ENCODE peak calls at places on chromosomes 5 and 9, in six cellular contexts. E is BE2C, S is left ventricle myocardium inferior, J is tibial nerve, T is GM06990, K is heart left ventricle. V is an unnamed sample.

GRCh38 chr5:31362931-31363568 is 168.8 kb downstream of the DROSHA start:
- DNase-seq in E (no peak), S (no peak), J (no peak), T (no peak), K (no peak), V (no peak)

GRCh38 chr5:1003296-1003937 is 5.2 kb upstream of the NKD2 start:
- DNase-seq in E (no peak), S (peak; percentile 19), J (peak; percentile 12), T (no peak), K (no peak), V (peak; percentile 22)

GRCh38 chr5:88188458-88189132 is 80.0 kb downstream of the TMEM161B start:
- DNase-seq in E (no peak), S (no peak), J (no peak), T (no peak), K (no peak), V (no peak)

GRCh38 chr5:164784230-164784629 is 1278.8 kb downstream of the MAT2B start:
- DNase-seq in E (no peak), S (no peak), J (no peak), T (no peak), K (no peak), V (no peak)

GRCh38 chr9:128439273-128439672 is 16.5 kb upstream of the ODF2 start:
- DNase-seq in E (no peak), S (no peak), J (no peak), T (no peak), K (no peak), V (no peak)

GRCh38 chr5:172765766-172766286 is 5.2 kb downstream of the DUSP1 start:
- DNase-seq in E (no peak), S (no peak), J (no peak), T (no peak), K (no peak), V (no peak)

GRCh38 chr5:142590451-142591240 is 95.2 kb downstream of the FGF1 start:
- DNase-seq in E (no peak), S (no peak), J (no peak), T (no peak), K (no peak), V (no peak)

GRCh38 chr5:91384671-91385430 is 1.7 kb upstream of the ARRDC3 start:
- DNase-seq in E (peak; percentile 49), S (no peak), J (no peak), T (peak; percentile 27), K (no peak), V (no peak)

GRCh38 chr9:14910178-14910805 is at the start of gene FREM1:
- DNase-seq in E (peak; percentile 63), S (peak; percentile 48), J (peak; percentile 14), T (no peak), K (peak; percentile 62), V (peak; percentile 22)

GRCh38 chr5:96172436-96172835 is 210.8 kb upstream of the ELL2 start:
- DNase-seq in E (no peak), S (no peak), J (no peak), T (no peak), K (no peak), V (no peak)

GRCh38 chr9:26955222-26955903 is 849 bp upstream of the IFT74 start:
- DNase-seq in E (no peak), S (no peak), J (no peak), T (peak; percentile 15), K (no peak), V (no peak)

GRCh38 chr5:2739360-2740050 is 12.0 kb downstream of the IRX2 start:
- DNase-seq in E (no peak), S (no peak), J (no peak), T (no peak), K (no peak), V (no peak)

GRCh38 chr9:97553141-97553540 is 51.7 kb downstream of the TMOD1 start:
- DNase-seq in E (no peak), S (no peak), J (no peak), T (no peak), K (no peak), V (no peak)
- H3K27me3 ChIP-seq in E (no peaks in the 10 kb centered on the region), S (no peaks in the 10 kb centered on the region), J (no peaks in the 10 kb centered on the region), T (no peaks in the 10 kb centered on the region), K (no peaks in the 10 kb centered on the region), V (no peaks in the 10 kb centered on the region)

GRCh38 chr9:127388037-127388855 is 8.7 kb upstream of the SLC2A8 start:
- DNase-seq in E (no peak), S (peak; percentile 39), J (peak; percentile 39), T (peak; percentile 46), K (peak; percentile 61), V (no peak)

GRCh38 chr9:127384901-127385300 is 12.1 kb upstream of the SLC2A8 start:
- DNase-seq in E (no peak), S (no peak), J (no peak), T (no peak), K (no peak), V (no peak)

GRCh38 chr9:127388856-127389238 is 8.1 kb upstream of the SLC2A8 start:
- DNase-seq in E (no peak), S (no peak), J (no peak), T (no peak), K (no peak), V (no peak)

GRCh38 chr9:127386249-127386648 is 10.7 kb upstream of the SLC2A8 start:
- DNase-seq in E (no peak), S (no peak), J (no peak), T (no peak), K (no peak), V (no peak)

DNA sequence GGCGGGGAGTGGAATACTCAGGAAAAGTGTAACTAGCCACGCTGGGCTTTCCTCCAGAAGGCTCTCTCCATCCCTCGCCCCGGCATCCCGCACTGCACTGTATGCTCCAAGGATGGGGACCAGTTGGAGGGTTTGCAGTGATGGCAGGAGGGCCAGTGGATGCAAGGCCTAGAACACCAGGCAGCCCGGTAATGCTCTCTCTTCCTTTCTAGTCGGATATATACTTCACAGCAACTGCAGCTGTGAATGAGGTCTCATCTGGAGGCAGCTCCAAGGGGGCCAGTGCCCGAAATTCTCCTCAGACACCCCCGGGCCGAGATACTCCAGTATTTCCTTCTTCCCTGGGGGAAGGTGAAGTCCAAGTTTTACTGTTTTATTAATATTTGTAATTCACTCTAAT is 10.0 kb upstream of the SLC2A8 start:
- DNase-seq in E (no peak), S (no peak), J (no peak), T (no peak), K (no peak), V (no peak)
- H3K27me3 ChIP-seq in E (no peaks in the 10 kb centered on the region), S (no peaks in the 10 kb centered on the region), J (no peaks in the 10 kb centered on the region), T (no peaks in the 10 kb centered on the region), K (no peaks in the 10 kb centered on the region), V (no peaks in the 10 kb centered on the region)

GRCh38 chr9:137048655-137049543 is 2.9 kb upstream of the NPDC1 start:
- DNase-seq in E (no peak), S (no peak), J (no peak), T (no peak), K (no peak), V (no peak)
- H3K27me3 ChIP-seq in E (peaks cover 9% of the 10 kb centered on the region), S (peaks cover 71% of the 10 kb centered on the region), J (no peaks in the 10 kb centered on the region), T (peaks cover 3% of the 10 kb centered on the region), K (peaks cover 53% of the 10 kb centered on the region), V (peaks cover 6% of the 10 kb centered on the region)

DNA sequence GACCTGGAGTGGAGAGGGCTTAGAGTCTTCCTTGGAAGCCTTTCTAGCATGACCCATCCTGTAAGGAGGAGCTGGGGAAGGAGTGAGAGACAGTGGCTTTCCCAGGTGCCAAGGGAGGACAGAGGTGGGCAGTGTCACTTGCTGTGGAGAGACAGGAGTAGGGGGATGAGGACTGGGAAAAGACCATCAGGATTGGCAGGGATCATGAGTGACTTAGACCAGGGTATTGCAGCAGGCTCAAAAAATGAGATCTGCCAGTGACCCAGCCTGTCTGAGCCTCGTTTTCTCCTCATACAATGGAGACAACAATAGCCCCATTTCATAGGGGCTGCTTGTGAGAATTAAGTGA is 2.4 kb downstream of the TMOD1 start:
- DNase-seq in E (peak; percentile 36), S (no peak), J (no peak), T (no peak), K (no peak), V (no peak)
- H3K27me3 ChIP-seq in E (no peaks in the 10 kb centered on the region), S (peaks cover 12% of the 10 kb centered on the region), J (no peaks in the 10 kb centered on the region), T (no peaks in the 10 kb centered on the region), K (peaks cover 4% of the 10 kb centered on the region), V (no peaks in the 10 kb centered on the region)

GRCh38 chr5:93594591-93595419 is 11.8 kb downstream of the NR2F1 start:
- DNase-seq in E (no peak), S (no peak), J (no peak), T (no peak), K (no peak), V (no peak)

GRCh38 chr5:93591323-93591945 is 8.4 kb downstream of the NR2F1 start:
- DNase-seq in E (no peak), S (no peak), J (no peak), T (no peak), K (no peak), V (no peak)

GRCh38 chr5:93593476-93594060 is 10.5 kb downstream of the NR2F1 start:
- DNase-seq in E (no peak), S (no peak), J (no peak), T (no peak), K (no peak), V (no peak)

GRCh38 chr5:93590511-93590910 is 7.5 kb downstream of the NR2F1 start:
- DNase-seq in E (no peak), S (no peak), J (no peak), T (no peak), K (no peak), V (no peak)

GRCh38 chr5:93592866-93593265 is 9.8 kb downstream of the NR2F1 start:
- DNase-seq in E (no peak), S (no peak), J (no peak), T (no peak), K (no peak), V (no peak)
- H3K27me3 ChIP-seq in E (no peaks in the 10 kb centered on the region), S (peaks cover 100% of the 10 kb centered on the region), J (no peaks in the 10 kb centered on the region), T (peaks cover 4% of the 10 kb centered on the region), K (peaks cover 74% of the 10 kb centered on the region), V (no peaks in the 10 kb centered on the region)

GRCh38 chr5:135456238-135457099 is 4.3 kb upstream of the TIFAB start:
- DNase-seq in E (no peak), S (no peak), J (no peak), T (no peak), K (no peak), V (no peak)

GRCh38 chr5:135458921-135459331 is 6.8 kb upstream of the TIFAB start:
- DNase-seq in E (no peak), S (no peak), J (no peak), T (no peak), K (no peak), V (no peak)

GRCh38 chr5:135458356-135458755 is 6.2 kb upstream of the TIFAB start:
- DNase-seq in E (no peak), S (no peak), J (no peak), T (no peak), K (no peak), V (peak; percentile 3)

GRCh38 chr5:135455876-135456237 is 3.7 kb upstream of the TIFAB start:
- DNase-seq in E (no peak), S (no peak), J (no peak), T (no peak), K (no peak), V (no peak)

DNA sequence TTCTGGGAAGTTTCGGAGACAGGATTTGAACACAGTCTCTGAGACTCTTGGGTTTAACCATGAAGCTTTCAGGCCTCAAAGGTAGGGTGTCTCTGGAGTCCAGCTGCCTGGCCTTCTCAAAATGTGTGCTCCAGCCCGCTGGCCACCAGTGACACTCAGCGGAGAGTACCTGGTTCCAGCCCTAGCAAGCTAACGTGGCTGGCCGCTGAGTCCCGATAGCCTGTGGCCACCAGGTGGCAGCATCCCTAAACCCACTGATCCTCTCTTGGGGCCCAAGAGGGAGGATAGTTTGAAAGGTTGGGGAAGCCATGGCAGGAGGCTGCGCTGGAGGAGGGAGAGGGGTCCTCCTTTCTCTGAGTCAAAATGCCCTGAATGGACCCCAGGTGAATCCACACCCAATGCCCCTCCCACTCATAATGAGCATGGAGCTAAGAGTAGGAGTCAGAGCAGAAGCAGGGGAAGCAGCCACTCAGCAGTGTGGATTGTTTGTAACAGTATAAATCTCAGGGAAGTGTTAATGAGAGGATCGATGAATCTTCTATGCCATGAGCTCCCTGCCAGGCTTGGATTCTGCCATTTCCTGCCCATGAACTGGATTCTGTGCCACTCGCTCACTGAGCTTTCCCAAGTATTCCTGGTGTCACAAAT is 5.4 kb upstream of the TIFAB start:
- DNase-seq in E (peak; percentile 81), S (peak; percentile 56), J (no peak), T (peak; percentile 43), K (peak; percentile 53), V (peak; percentile 49)
- H3K27me3 ChIP-seq in E (peaks cover 58% of the 10 kb centered on the region), S (peaks cover 76% of the 10 kb centered on the region), J (no peaks in the 10 kb centered on the region), T (no peaks in the 10 kb centered on the region), K (peaks cover 4% of the 10 kb centered on the region), V (no peaks in the 10 kb centered on the region)